ENCODE peak calls at places on chromosome 21, in nine cellular contexts. O, I, J, K, T, X, Q, D and V are unnamed samples.

GRCh38 chr21:44946254-44947041 is 6.6 kb downstream of the SLX9 start:
- DNase-seq in O (no peak), I (no peak), J (no peak), K (no peak), T (no peak), X (no peak), Q (no peak), D (no peak), V (no peak)

GRCh38 chr21:32283001-32283400 is 4.2 kb upstream of the MIS18A start:
- DNase-seq in O (no peak), I (no peak), J (no peak), K (peak; percentile 9), T (no peak), X (no peak), Q (no peak), D (no peak), V (no peak)

GRCh38 chr21:45836268-45836655 is 145.3 kb upstream of the COL6A1 start:
- DNase-seq in O (no peak), I (no peak), J (no peak), K (no peak), T (peak; percentile 76), X (peak; percentile 41), Q (no peak), D (no peak), V (no peak)

GRCh38 chr21:14617040-14617393 is 70.9 kb upstream of the SAMSN1 start:
- DNase-seq in O (no peak), I (no peak), J (no peak), K (no peak), T (no peak), X (no peak), Q (no peak), D (no peak), V (no peak)

GRCh38 chr21:43196789-43197188 is 28.0 kb downstream of the CRYAA start:
- DNase-seq in O (no peak), I (peak; percentile 3), J (no peak), K (no peak), T (no peak), X (no peak), Q (no peak), D (no peak), V (no peak)

GRCh38 chr21:14076143-14076806 is 134.5 kb downstream of the LIPI start:
- DNase-seq in O (no peak), I (no peak), J (peak; percentile 1), K (no peak), T (no peak), X (no peak), Q (no peak), D (no peak), V (no peak)

GRCh38 chr21:44010429-44010828 is 1.7 kb upstream of the TRAPPC10 start:
- DNase-seq in O (no peak), I (no peak), J (no peak), K (peak; percentile 79), T (no peak), X (no peak), Q (no peak), D (no peak), V (peak; percentile 69)

GRCh38 chr21:38837806-38838461 is 32.2 kb downstream of the ETS2 start:
- DNase-seq in O (no peak), I (no peak), J (no peak), K (no peak), T (no peak), X (no peak), Q (no peak), D (no peak), V (no peak)

GRCh38 chr21:33951276-33952178 is 35.9 kb upstream of the ATP5PO start:
- DNase-seq in O (no peak), I (no peak), J (no peak), K (no peak), T (no peak), X (peak; percentile 31), Q (no peak), D (no peak), V (no peak)

GRCh38 chr21:41112740-41113692 is 54.9 kb upstream of the BACE2 start:
- DNase-seq in O (no peak), I (no peak), J (peak; percentile 55), K (peak; percentile 98), T (peak; percentile 86), X (peak; percentile 98), Q (no peak), D (peak; percentile 49), V (no peak)

GRCh38 chr21:41079159-41079558 is 88.8 kb upstream of the BACE2 start:
- DNase-seq in O (no peak), I (no peak), J (no peak), K (no peak), T (no peak), X (no peak), Q (no peak), D (no peak), V (no peak)

GRCh38 chr21:14877581-14878228 is 187.1 kb downstream of the NRIP1 start:
- DNase-seq in O (no peak), I (no peak), J (peak; percentile 83), K (peak; percentile 8), T (no peak), X (no peak), Q (no peak), D (no peak), V (peak; percentile 96)

GRCh38 chr21:46116189-46116845 is 18.4 kb downstream of the COL6A2 start:
- DNase-seq in O (no peak), I (peak; percentile 9), J (no peak), K (no peak), T (no peak), X (no peak), Q (no peak), D (no peak), V (no peak)

GRCh38 chr21:44760376-44760775 is 41.2 kb downstream of the UBE2G2 start:
- DNase-seq in O (no peak), I (no peak), J (no peak), K (no peak), T (no peak), X (no peak), Q (no peak), D (no peak), V (no peak)

GRCh38 chr21:44869860-44870747 is 3.4 kb downstream of the PTTG1IP start:
- DNase-seq in O (no peak), I (no peak), J (peak; percentile 99), K (peak; percentile 35), T (peak; percentile 85), X (peak; percentile 90), Q (no peak), D (peak; percentile 95), V (peak; percentile 96)

GRCh38 chr21:42585881-42586280 is 67.5 kb upstream of the PDE9A start:
- DNase-seq in O (no peak), I (no peak), J (no peak), K (no peak), T (no peak), X (no peak), Q (no peak), D (no peak), V (no peak)

GRCh38 chr21:42632336-42632751 is 21.1 kb upstream of the PDE9A start:
- DNase-seq in O (no peak), I (no peak), J (no peak), K (no peak), T (no peak), X (no peak), Q (no peak), D (no peak), V (no peak)

GRCh38 chr21:31257265-31257664 is 86.8 kb downstream of the TIAM1 start:
- DNase-seq in O (no peak), I (no peak), J (no peak), K (no peak), T (no peak), X (no peak), Q (no peak), D (no peak), V (no peak)

GRCh38 chr21:34031835-34032370 is 41.5 kb upstream of the MRPS6 start:
- DNase-seq in O (no peak), I (no peak), J (no peak), K (no peak), T (no peak), X (no peak), Q (no peak), D (no peak), V (peak; percentile 23)

GRCh38 chr21:44391345-44392091 is 38.1 kb downstream of the TRPM2 start:
- DNase-seq in O (no peak), I (no peak), J (no peak), K (peak; percentile 77), T (no peak), X (no peak), Q (no peak), D (no peak), V (no peak)

GRCh38 chr21:40769231-40769630 is 77.7 kb downstream of the DSCAM start:
- DNase-seq in O (no peak), I (no peak), J (no peak), K (no peak), T (no peak), X (no peak), Q (no peak), D (no peak), V (no peak)

GRCh38 chr21:44405948-44406872 is 49.1 kb upstream of the LRRC3 start:
- DNase-seq in O (no peak), I (no peak), J (peak; percentile 86), K (no peak), T (no peak), X (peak; percentile 32), Q (no peak), D (peak; percentile 69), V (no peak)

GRCh38 chr21:44947930-44948331 is 8.1 kb downstream of the SLX9 start:
- DNase-seq in O (no peak), I (no peak), J (no peak), K (no peak), T (no peak), X (no peak), Q (no peak), D (peak; percentile 92), V (no peak)

GRCh38 chr21:41065539-41065938 is 102.4 kb upstream of the BACE2 start:
- DNase-seq in O (no peak), I (no peak), J (no peak), K (no peak), T (peak; percentile 34), X (peak; percentile 58), Q (no peak), D (no peak), V (no peak)

GRCh38 chr21:42781150-42781980 is 98.0 kb downstream of the WDR4 start:
- DNase-seq in O (peak; percentile 78), I (peak; percentile 47), J (no peak), K (no peak), T (no peak), X (no peak), Q (no peak), D (no peak), V (peak; percentile 32)

GRCh38 chr21:45011426-45011825 is 63.0 kb upstream of the ADARB1 start:
- DNase-seq in O (no peak), I (no peak), J (no peak), K (no peak), T (no peak), X (no peak), Q (no peak), D (no peak), V (no peak)

GRCh38 chr21:33270986-33271385 is 4.8 kb downstream of the IL10RB start:
- DNase-seq in O (no peak), I (no peak), J (no peak), K (no peak), T (no peak), X (no peak), Q (no peak), D (no peak), V (no peak)

GRCh38 chr21:15444118-15444960 is 285.4 kb upstream of the USP25 start:
- DNase-seq in O (no peak), I (no peak), J (no peak), K (no peak), T (no peak), X (no peak), Q (no peak), D (no peak), V (peak; percentile 98)

GRCh38 chr21:32916522-32917099 is 109.1 kb upstream of the OLIG2 start:
- DNase-seq in O (no peak), I (no peak), J (peak; percentile 23), K (no peak), T (no peak), X (no peak), Q (no peak), D (no peak), V (peak; percentile 35)